ENCODE peak calls at places on chromosomes 3 and 15, in four cellular contexts. One of them, this sample, is unnamed.

GRCh38 chr3:190533511-190534282 is 19.8 kb downstream of the IL1RAP start:
- DNase-seq in H9: no peak
- DNase-seq in IMR-90: peak
- DNase-seq in trophoblast cell: peak
- DNase-seq in this sample: no peak

GRCh38 chr3:125582707-125583106 is 12.6 kb downstream of the OSBPL11 start:
- DNase-seq in H9: no peak
- DNase-seq in IMR-90: peak
- DNase-seq in trophoblast cell: peak
- DNase-seq in this sample: no peak

GRCh38 chr3:84194032-84194431 is 764.8 kb upstream of the CADM2 start:
- DNase-seq in H9: no peak
- DNase-seq in IMR-90: no peak
- DNase-seq in trophoblast cell: no peak
- DNase-seq in this sample: no peak

GRCh38 chr3:155428558-155428957 is 135.1 kb upstream of the STRIT1 start:
- DNase-seq in H9: no peak
- DNase-seq in IMR-90: peak
- DNase-seq in trophoblast cell: no peak
- DNase-seq in this sample: no peak

GRCh38 chr3:30908466-30909037 is 14.1 kb upstream of the GADL1 start:
- DNase-seq in H9: no peak
- DNase-seq in IMR-90: no peak
- DNase-seq in trophoblast cell: no peak
- DNase-seq in this sample: no peak

GRCh38 chr15:91515188-91515754 is 338.2 kb upstream of the SLCO3A1 start:
- DNase-seq in H9: no peak
- DNase-seq in IMR-90: peak
- DNase-seq in trophoblast cell: no peak
- DNase-seq in this sample: no peak

GRCh38 chr15:101078669-101079323 is 159.6 kb downstream of the LRRK1 start:
- DNase-seq in H9: peak
- DNase-seq in IMR-90: no peak
- DNase-seq in trophoblast cell: no peak
- DNase-seq in this sample: no peak

GRCh38 chr3:9109570-9109914 is 139.9 kb downstream of the SRGAP3 start:
- DNase-seq in H9: no peak
- DNase-seq in IMR-90: no peak
- DNase-seq in trophoblast cell: no peak
- DNase-seq in this sample: no peak

GRCh38 chr15:80609111-80609510 is 86.0 kb upstream of the ABHD17C start:
- DNase-seq in H9: no peak
- DNase-seq in IMR-90: no peak
- DNase-seq in trophoblast cell: no peak
- DNase-seq in this sample: no peak

GRCh38 chr15:81301815-81302399 is 22.0 kb downstream of the STARD5 start:
- DNase-seq in H9: no peak
- DNase-seq in IMR-90: no peak
- DNase-seq in trophoblast cell: peak
- DNase-seq in this sample: no peak

GRCh38 chr3:191959876-191960418 is 499.0 kb downstream of the PYDC2 start:
- DNase-seq in H9: no peak
- DNase-seq in IMR-90: no peak
- DNase-seq in trophoblast cell: no peak
- DNase-seq in this sample: no peak

GRCh38 chr3:133301194-133301593 is 98.7 kb upstream of the BFSP2 start:
- DNase-seq in H9: no peak
- DNase-seq in IMR-90: peak
- DNase-seq in trophoblast cell: peak
- DNase-seq in this sample: no peak

GRCh38 chr15:35444557-35445204 is 101.3 kb downstream of the DPH6 start:
- DNase-seq in H9: no peak
- DNase-seq in IMR-90: peak
- DNase-seq in trophoblast cell: peak
- DNase-seq in this sample: peak

GRCh38 chr3:8993331-8993730 is 30.1 kb upstream of the RAD18 start:
- DNase-seq in H9: no peak
- DNase-seq in IMR-90: no peak
- DNase-seq in trophoblast cell: no peak
- DNase-seq in this sample: no peak

GRCh38 chr3:57068437-57069089 is 8.1 kb downstream of the SPATA12 start:
- DNase-seq in H9: no peak
- DNase-seq in IMR-90: peak
- DNase-seq in trophoblast cell: peak
- DNase-seq in this sample: no peak

GRCh38 chr3:195845483-195845882 is 33.8 kb upstream of the MUC4 start:
- DNase-seq in H9: no peak
- DNase-seq in IMR-90: no peak
- DNase-seq in trophoblast cell: no peak
- DNase-seq in this sample: no peak

DNA sequence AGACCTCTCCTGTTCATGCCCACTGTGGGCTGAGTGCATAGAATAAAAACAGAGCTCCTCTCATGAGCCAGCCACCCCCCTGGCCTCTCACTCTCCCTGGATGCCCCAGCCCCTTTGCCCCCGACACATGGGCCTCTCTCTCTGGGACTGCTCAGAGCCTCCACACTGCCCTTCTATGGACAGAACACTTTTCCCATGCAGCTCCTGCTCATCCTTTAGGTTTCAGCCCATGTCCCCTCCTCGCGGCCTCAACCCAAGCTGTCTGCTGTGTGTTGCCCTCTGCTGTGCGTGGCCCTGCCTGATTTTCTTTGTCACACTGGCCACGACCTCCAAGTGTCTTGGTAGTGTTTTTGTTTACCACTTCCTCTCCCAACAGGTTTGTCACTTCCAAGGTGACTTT is 20.7 kb upstream of the PRR23E start:
- DNase-seq in H9: peak
- DNase-seq in IMR-90: no peak
- DNase-seq in trophoblast cell: no peak
- DNase-seq in this sample: no peak
- H3K4me2 ChIP-seq in H9: no peak
- H3K4me2 ChIP-seq in IMR-90: no peak
- H3K4me2 ChIP-seq in trophoblast cell: peak
- H3K4me2 ChIP-seq in this sample: no peak

DNA sequence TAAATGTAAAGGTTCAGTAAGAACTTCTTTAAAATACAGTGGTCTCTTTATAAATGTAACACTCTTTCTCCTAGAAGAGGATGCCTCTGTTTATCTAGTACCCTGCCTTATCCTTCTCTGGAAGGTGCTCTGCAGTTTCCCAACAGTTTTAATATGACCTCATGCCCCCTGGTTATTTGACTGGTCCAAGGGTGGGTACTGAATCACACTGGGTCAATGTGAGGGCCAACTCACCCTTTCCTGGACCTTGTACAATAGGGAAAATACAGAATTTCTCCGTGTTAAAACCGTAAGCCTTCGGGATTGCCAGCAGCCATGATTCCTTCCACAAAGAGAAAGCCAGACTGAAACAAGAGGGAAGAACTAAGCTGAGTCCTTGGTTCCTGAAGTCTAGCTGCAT is 9.2 kb downstream of the DCBLD2 start:
- DNase-seq in H9: no peak
- DNase-seq in IMR-90: no peak
- DNase-seq in trophoblast cell: no peak
- DNase-seq in this sample: no peak
- H2BK5ac ChIP-seq in H9: no peak
- H2BK5ac ChIP-seq in IMR-90: peak
- H2BK5ac ChIP-seq in trophoblast cell: no peak
- H2BK5ac ChIP-seq in this sample: no peak

GRCh38 chr3:36876181-36876936 is 68.5 kb downstream of the TRANK1 start:
- DNase-seq in H9: no peak
- DNase-seq in IMR-90: no peak
- DNase-seq in trophoblast cell: no peak
- DNase-seq in this sample: no peak
- H3K4me2 ChIP-seq in H9: no peak
- H3K4me2 ChIP-seq in IMR-90: no peak
- H3K4me2 ChIP-seq in trophoblast cell: no peak
- H3K4me2 ChIP-seq in this sample: no peak

DNA sequence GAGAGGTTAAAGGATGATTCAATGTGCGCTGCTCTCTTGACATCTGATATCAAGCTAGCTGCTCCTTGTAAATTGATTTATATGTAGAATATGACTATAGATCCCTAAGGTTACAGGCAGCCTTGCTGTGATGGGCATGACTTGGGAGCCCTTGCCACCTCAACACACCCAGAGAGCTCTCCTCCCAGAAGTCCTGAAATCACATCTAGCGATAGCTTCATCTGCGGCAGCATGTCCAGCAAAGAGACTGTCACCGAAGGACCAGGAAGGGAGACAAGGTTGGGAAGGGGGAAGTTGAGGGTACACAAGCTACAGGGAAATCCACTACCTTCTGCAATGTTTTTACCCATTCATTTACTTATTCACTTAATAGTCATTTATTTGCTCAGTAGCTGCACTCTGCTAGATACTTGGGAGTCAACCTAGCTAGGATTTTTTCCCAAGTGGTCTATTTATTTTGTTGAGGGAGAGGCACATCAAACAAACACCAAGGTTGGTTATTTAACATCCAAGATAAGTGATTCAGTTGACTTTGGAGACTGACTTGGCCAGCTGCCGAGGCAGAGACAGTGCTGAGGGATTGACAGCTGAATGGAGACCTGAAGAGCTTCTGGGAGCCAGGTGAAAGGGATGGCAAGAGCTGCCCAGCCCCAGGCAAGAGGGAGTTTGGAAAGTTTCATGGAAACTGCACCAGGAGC is 205.8 kb upstream of the IL12A start:
- DNase-seq in H9: no peak
- DNase-seq in IMR-90: no peak
- DNase-seq in trophoblast cell: no peak
- DNase-seq in this sample: no peak
- H2BK5ac ChIP-seq in H9: no peak
- H2BK5ac ChIP-seq in IMR-90: no peak
- H2BK5ac ChIP-seq in trophoblast cell: peak
- H2BK5ac ChIP-seq in this sample: no peak

DNA sequence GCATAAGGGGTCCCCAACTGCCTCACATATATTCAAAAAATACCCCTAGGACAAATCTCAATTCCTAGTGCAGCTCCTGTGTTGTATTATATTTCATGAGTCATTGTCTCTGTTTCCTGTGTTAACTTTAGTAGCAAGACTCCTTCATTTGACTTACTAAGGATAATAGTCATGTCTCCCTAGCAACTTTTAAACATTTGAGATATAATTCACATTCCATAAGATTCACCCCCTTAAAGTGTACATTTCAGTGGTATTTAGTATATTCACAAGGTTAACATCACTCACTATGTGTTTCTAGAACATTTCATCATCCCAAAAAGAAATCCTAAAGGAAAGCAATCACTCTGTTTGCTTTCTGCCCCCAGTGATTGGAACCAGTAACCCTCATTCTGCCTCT is 121.3 kb upstream of the WNT7A start:
- DNase-seq in H9: no peak
- DNase-seq in IMR-90: peak
- DNase-seq in trophoblast cell: no peak
- DNase-seq in this sample: no peak
- H3K4me2 ChIP-seq in H9: no peak
- H3K4me2 ChIP-seq in IMR-90: no peak
- H3K4me2 ChIP-seq in trophoblast cell: no peak
- H3K4me2 ChIP-seq in this sample: no peak

GRCh38 chr3:119227064-119227850 is 13.4 kb downstream of the B4GALT4 start:
- DNase-seq in H9: no peak
- DNase-seq in IMR-90: no peak
- DNase-seq in trophoblast cell: no peak
- DNase-seq in this sample: no peak
- H2BK5ac ChIP-seq in H9: no peak
- H2BK5ac ChIP-seq in IMR-90: no peak
- H2BK5ac ChIP-seq in trophoblast cell: no peak
- H2BK5ac ChIP-seq in this sample: no peak

This sample was measured in neuronal stem cell.